ENCODE peak calls at places on chromosomes 12 and 14, in ten cellular contexts. One of them, this sample, is unnamed.

GRCh38 chr14:74257078-74257987 is 18.1 kb downstream of the VSX2 start:
- DNase-seq in NCI-H526 treated with DMSO at 0.1 percent for 48 hours: no peak
- DNase-seq in cardiac fibroblast: peak; percentile 24
- DNase-seq in memory B cell: peak; percentile 72
- DNase-seq in GM04503: no peak
- DNase-seq in NCI-H146: peak; percentile 45
- DNase-seq in ascending aorta: no peak
- DNase-seq in nucleus accumbens: peak; percentile 10
- DNase-seq in epithelial cell of proximal tubule: no peak
- DNase-seq in pons: peak; percentile 24
- DNase-seq in this sample: peak; percentile 45

GRCh38 chr12:88144037-88144436 is 1.9 kb downstream of the TMTC3 start:
- DNase-seq in NCI-H526 treated with DMSO at 0.1 percent for 48 hours: no peak
- DNase-seq in cardiac fibroblast: no peak
- DNase-seq in memory B cell: no peak
- DNase-seq in GM04503: no peak
- DNase-seq in NCI-H146: no peak
- DNase-seq in ascending aorta: no peak
- DNase-seq in nucleus accumbens: no peak
- DNase-seq in epithelial cell of proximal tubule: no peak
- DNase-seq in pons: no peak
- DNase-seq in this sample: no peak

GRCh38 chr14:21822109-21822508 is 148.5 kb upstream of the OR4E1 start:
- DNase-seq in NCI-H526 treated with DMSO at 0.1 percent for 48 hours: no peak
- DNase-seq in cardiac fibroblast: no peak
- DNase-seq in memory B cell: no peak
- DNase-seq in GM04503: no peak
- DNase-seq in NCI-H146: no peak
- DNase-seq in ascending aorta: no peak
- DNase-seq in nucleus accumbens: no peak
- DNase-seq in epithelial cell of proximal tubule: no peak
- DNase-seq in pons: no peak
- DNase-seq in this sample: no peak

GRCh38 chr12:27782481-27782880 is 2.4 kb upstream of the MANSC4 start:
- DNase-seq in NCI-H526 treated with DMSO at 0.1 percent for 48 hours: no peak
- DNase-seq in cardiac fibroblast: no peak
- DNase-seq in memory B cell: no peak
- DNase-seq in GM04503: no peak
- DNase-seq in NCI-H146: no peak
- DNase-seq in ascending aorta: no peak
- DNase-seq in nucleus accumbens: no peak
- DNase-seq in epithelial cell of proximal tubule: no peak
- DNase-seq in pons: no peak
- DNase-seq in this sample: no peak

GRCh38 chr12:2453076-2453806 is 341.5 kb upstream of the FKBP4 start:
- DNase-seq in NCI-H526 treated with DMSO at 0.1 percent for 48 hours: no peak
- DNase-seq in cardiac fibroblast: no peak
- DNase-seq in memory B cell: no peak
- DNase-seq in GM04503: no peak
- DNase-seq in NCI-H146: no peak
- DNase-seq in ascending aorta: no peak
- DNase-seq in nucleus accumbens: no peak
- DNase-seq in epithelial cell of proximal tubule: no peak
- DNase-seq in pons: no peak
- DNase-seq in this sample: no peak

GRCh38 chr14:100677925-100678765 is 48.5 kb upstream of the DLK1 start:
- DNase-seq in NCI-H526 treated with DMSO at 0.1 percent for 48 hours: no peak
- DNase-seq in cardiac fibroblast: peak; percentile 89
- DNase-seq in memory B cell: no peak
- DNase-seq in GM04503: no peak
- DNase-seq in NCI-H146: no peak
- DNase-seq in ascending aorta: no peak
- DNase-seq in nucleus accumbens: no peak
- DNase-seq in epithelial cell of proximal tubule: no peak
- DNase-seq in pons: peak; percentile 26
- DNase-seq in this sample: peak; percentile 85

GRCh38 chr14:59374048-59374447 is 91.1 kb downstream of the GPR135 start:
- DNase-seq in NCI-H526 treated with DMSO at 0.1 percent for 48 hours: no peak
- DNase-seq in cardiac fibroblast: no peak
- DNase-seq in memory B cell: no peak
- DNase-seq in GM04503: no peak
- DNase-seq in NCI-H146: no peak
- DNase-seq in ascending aorta: no peak
- DNase-seq in nucleus accumbens: no peak
- DNase-seq in epithelial cell of proximal tubule: no peak
- DNase-seq in pons: no peak
- DNase-seq in this sample: no peak

GRCh38 chr14:48967419-48967818 is 618.8 kb downstream of the RPS29 start:
- DNase-seq in NCI-H526 treated with DMSO at 0.1 percent for 48 hours: no peak
- DNase-seq in cardiac fibroblast: no peak
- DNase-seq in memory B cell: no peak
- DNase-seq in GM04503: no peak
- DNase-seq in NCI-H146: no peak
- DNase-seq in ascending aorta: no peak
- DNase-seq in nucleus accumbens: no peak
- DNase-seq in epithelial cell of proximal tubule: no peak
- DNase-seq in pons: no peak
- DNase-seq in this sample: no peak

GRCh38 chr14:74611672-74612345 is at the start of gene LTBP2:
- DNase-seq in NCI-H526 treated with DMSO at 0.1 percent for 48 hours: no peak
- DNase-seq in cardiac fibroblast: no peak
- DNase-seq in memory B cell: peak; percentile 44
- DNase-seq in GM04503: no peak
- DNase-seq in NCI-H146: no peak
- DNase-seq in ascending aorta: no peak
- DNase-seq in nucleus accumbens: no peak
- DNase-seq in epithelial cell of proximal tubule: no peak
- DNase-seq in pons: no peak
- DNase-seq in this sample: peak; percentile 16

GRCh38 chr12:125203145-125203765 is 138.0 kb downstream of the AACS start:
- DNase-seq in NCI-H526 treated with DMSO at 0.1 percent for 48 hours: no peak
- DNase-seq in cardiac fibroblast: no peak
- DNase-seq in memory B cell: no peak
- DNase-seq in GM04503: no peak
- DNase-seq in NCI-H146: peak; percentile 30
- DNase-seq in ascending aorta: no peak
- DNase-seq in nucleus accumbens: no peak
- DNase-seq in epithelial cell of proximal tubule: no peak
- DNase-seq in pons: peak; percentile 26
- DNase-seq in this sample: peak; percentile 28

GRCh38 chr14:99267871-99268775 is 3.9 kb downstream of the BCL11B start:
- DNase-seq in NCI-H526 treated with DMSO at 0.1 percent for 48 hours: peak; percentile 16
- DNase-seq in cardiac fibroblast: no peak
- DNase-seq in memory B cell: no peak
- DNase-seq in GM04503: no peak
- DNase-seq in NCI-H146: no peak
- DNase-seq in ascending aorta: no peak
- DNase-seq in nucleus accumbens: no peak
- DNase-seq in epithelial cell of proximal tubule: no peak
- DNase-seq in pons: no peak
- DNase-seq in this sample: no peak

GRCh38 chr12:24719293-24719721 is 229.6 kb downstream of the BCAT1 start:
- DNase-seq in NCI-H526 treated with DMSO at 0.1 percent for 48 hours: no peak
- DNase-seq in cardiac fibroblast: peak; percentile 17
- DNase-seq in memory B cell: no peak
- DNase-seq in GM04503: no peak
- DNase-seq in NCI-H146: no peak
- DNase-seq in ascending aorta: no peak
- DNase-seq in nucleus accumbens: no peak
- DNase-seq in epithelial cell of proximal tubule: peak; percentile 20
- DNase-seq in pons: no peak
- DNase-seq in this sample: no peak

GRCh38 chr12:9091933-9092598 is 23.7 kb downstream of the A2M start:
- DNase-seq in NCI-H526 treated with DMSO at 0.1 percent for 48 hours: no peak
- DNase-seq in cardiac fibroblast: no peak
- DNase-seq in memory B cell: no peak
- DNase-seq in GM04503: no peak
- DNase-seq in NCI-H146: no peak
- DNase-seq in ascending aorta: no peak
- DNase-seq in nucleus accumbens: no peak
- DNase-seq in epithelial cell of proximal tubule: no peak
- DNase-seq in pons: no peak
- DNase-seq in this sample: no peak

GRCh38 chr12:49946086-49946485 is 4.5 kb upstream of the AQP2 start:
- DNase-seq in NCI-H526 treated with DMSO at 0.1 percent for 48 hours: no peak
- DNase-seq in cardiac fibroblast: no peak
- DNase-seq in memory B cell: no peak
- DNase-seq in GM04503: no peak
- DNase-seq in NCI-H146: no peak
- DNase-seq in ascending aorta: no peak
- DNase-seq in nucleus accumbens: no peak
- DNase-seq in epithelial cell of proximal tubule: no peak
- DNase-seq in pons: no peak
- DNase-seq in this sample: no peak

GRCh38 chr12:8916154-8916553 is 1.8 kb downstream of the PHC1 start:
- DNase-seq in NCI-H526 treated with DMSO at 0.1 percent for 48 hours: no peak
- DNase-seq in cardiac fibroblast: no peak
- DNase-seq in memory B cell: no peak
- DNase-seq in GM04503: no peak
- DNase-seq in NCI-H146: no peak
- DNase-seq in ascending aorta: no peak
- DNase-seq in nucleus accumbens: no peak
- DNase-seq in epithelial cell of proximal tubule: no peak
- DNase-seq in pons: no peak
- DNase-seq in this sample: no peak

GRCh38 chr12:73421832-73422231 is 1115.8 kb upstream of the ATXN7L3B start:
- DNase-seq in NCI-H526 treated with DMSO at 0.1 percent for 48 hours: no peak
- DNase-seq in cardiac fibroblast: no peak
- DNase-seq in memory B cell: no peak
- DNase-seq in GM04503: no peak
- DNase-seq in NCI-H146: no peak
- DNase-seq in ascending aorta: no peak
- DNase-seq in nucleus accumbens: no peak
- DNase-seq in epithelial cell of proximal tubule: no peak
- DNase-seq in pons: no peak
- DNase-seq in this sample: no peak

GRCh38 chr14:100654814-100655795 is 67.9 kb upstream of the BEGAIN start:
- DNase-seq in NCI-H526 treated with DMSO at 0.1 percent for 48 hours: peak; percentile 53
- DNase-seq in cardiac fibroblast: no peak
- DNase-seq in memory B cell: peak; percentile 61
- DNase-seq in GM04503: no peak
- DNase-seq in NCI-H146: peak; percentile 59
- DNase-seq in ascending aorta: no peak
- DNase-seq in nucleus accumbens: no peak
- DNase-seq in epithelial cell of proximal tubule: no peak
- DNase-seq in pons: no peak
- DNase-seq in this sample: peak; percentile 55

GRCh38 chr14:104891664-104892500 is 26.8 kb downstream of the CEP170B start:
- DNase-seq in NCI-H526 treated with DMSO at 0.1 percent for 48 hours: no peak
- DNase-seq in cardiac fibroblast: no peak
- DNase-seq in memory B cell: no peak
- DNase-seq in GM04503: no peak
- DNase-seq in NCI-H146: no peak
- DNase-seq in ascending aorta: no peak
- DNase-seq in nucleus accumbens: no peak
- DNase-seq in epithelial cell of proximal tubule: no peak
- DNase-seq in pons: no peak
- DNase-seq in this sample: no peak

GRCh38 chr14:62894736-62895135 is 150.5 kb downstream of the KCNH5 start:
- DNase-seq in NCI-H526 treated with DMSO at 0.1 percent for 48 hours: no peak
- DNase-seq in cardiac fibroblast: no peak
- DNase-seq in memory B cell: no peak
- DNase-seq in GM04503: no peak
- DNase-seq in NCI-H146: no peak
- DNase-seq in ascending aorta: no peak
- DNase-seq in nucleus accumbens: no peak
- DNase-seq in epithelial cell of proximal tubule: no peak
- DNase-seq in pons: no peak
- DNase-seq in this sample: no peak

GRCh38 chr12:85656561-85656960 is 179.6 kb downstream of the RASSF9 start:
- DNase-seq in NCI-H526 treated with DMSO at 0.1 percent for 48 hours: no peak
- DNase-seq in cardiac fibroblast: no peak
- DNase-seq in memory B cell: no peak
- DNase-seq in GM04503: no peak
- DNase-seq in NCI-H146: no peak
- DNase-seq in ascending aorta: no peak
- DNase-seq in nucleus accumbens: no peak
- DNase-seq in epithelial cell of proximal tubule: no peak
- DNase-seq in pons: no peak
- DNase-seq in this sample: no peak

GRCh38 chr14:49893309-49894213 is 679 bp downstream of the ARF6 start:
- DNase-seq in NCI-H526 treated with DMSO at 0.1 percent for 48 hours: peak; percentile 68
- DNase-seq in cardiac fibroblast: peak; percentile 55
- DNase-seq in memory B cell: peak; percentile 17
- DNase-seq in GM04503: no peak
- DNase-seq in NCI-H146: peak; percentile 71
- DNase-seq in ascending aorta: no peak
- DNase-seq in nucleus accumbens: peak; percentile 53
- DNase-seq in epithelial cell of proximal tubule: no peak
- DNase-seq in pons: no peak
- DNase-seq in this sample: peak; percentile 72

GRCh38 chr14:95323361-95323760 is 3.7 kb upstream of the CLMN start:
- DNase-seq in NCI-H526 treated with DMSO at 0.1 percent for 48 hours: no peak
- DNase-seq in cardiac fibroblast: no peak
- DNase-seq in memory B cell: no peak
- DNase-seq in GM04503: no peak
- DNase-seq in NCI-H146: no peak
- DNase-seq in ascending aorta: no peak
- DNase-seq in nucleus accumbens: no peak
- DNase-seq in epithelial cell of proximal tubule: no peak
- DNase-seq in pons: no peak
- DNase-seq in this sample: no peak

GRCh38 chr12:102533483-102533882 is 53.1 kb upstream of the IGF1 start:
- DNase-seq in NCI-H526 treated with DMSO at 0.1 percent for 48 hours: no peak
- DNase-seq in cardiac fibroblast: no peak
- DNase-seq in memory B cell: no peak
- DNase-seq in GM04503: no peak
- DNase-seq in NCI-H146: no peak
- DNase-seq in ascending aorta: no peak
- DNase-seq in nucleus accumbens: no peak
- DNase-seq in epithelial cell of proximal tubule: no peak
- DNase-seq in pons: no peak
- DNase-seq in this sample: no peak

GRCh38 chr12:124044809-124045321 is 71.8 kb downstream of the ZNF664 start:
- DNase-seq in NCI-H526 treated with DMSO at 0.1 percent for 48 hours: no peak
- DNase-seq in cardiac fibroblast: no peak
- DNase-seq in memory B cell: no peak
- DNase-seq in GM04503: no peak
- DNase-seq in NCI-H146: no peak
- DNase-seq in ascending aorta: no peak
- DNase-seq in nucleus accumbens: no peak
- DNase-seq in epithelial cell of proximal tubule: no peak
- DNase-seq in pons: no peak
- DNase-seq in this sample: no peak

GRCh38 chr14:50829472-50830043 is 1.4 kb downstream of the NIN start:
- DNase-seq in NCI-H526 treated with DMSO at 0.1 percent for 48 hours: peak; percentile 49
- DNase-seq in cardiac fibroblast: no peak
- DNase-seq in memory B cell: no peak
- DNase-seq in GM04503: no peak
- DNase-seq in NCI-H146: peak; percentile 11
- DNase-seq in ascending aorta: no peak
- DNase-seq in nucleus accumbens: no peak
- DNase-seq in epithelial cell of proximal tubule: no peak
- DNase-seq in pons: peak; percentile 30
- DNase-seq in this sample: no peak

GRCh38 chr12:12990700-12991468 is 9.2 kb downstream of the HEBP1 start:
- DNase-seq in NCI-H526 treated with DMSO at 0.1 percent for 48 hours: no peak
- DNase-seq in cardiac fibroblast: no peak
- DNase-seq in memory B cell: no peak
- DNase-seq in GM04503: no peak
- DNase-seq in NCI-H146: no peak
- DNase-seq in ascending aorta: no peak
- DNase-seq in nucleus accumbens: no peak
- DNase-seq in epithelial cell of proximal tubule: no peak
- DNase-seq in pons: no peak
- DNase-seq in this sample: no peak

GRCh38 chr14:98408713-98409112 is 863.3 kb downstream of the BCL11B start:
- DNase-seq in NCI-H526 treated with DMSO at 0.1 percent for 48 hours: no peak
- DNase-seq in cardiac fibroblast: no peak
- DNase-seq in memory B cell: no peak
- DNase-seq in GM04503: no peak
- DNase-seq in NCI-H146: no peak
- DNase-seq in ascending aorta: no peak
- DNase-seq in nucleus accumbens: no peak
- DNase-seq in epithelial cell of proximal tubule: no peak
- DNase-seq in pons: no peak
- DNase-seq in this sample: no peak

GRCh38 chr12:3928538-3929220 is 55.5 kb upstream of the PARP11 start:
- DNase-seq in NCI-H526 treated with DMSO at 0.1 percent for 48 hours: no peak
- DNase-seq in cardiac fibroblast: no peak
- DNase-seq in memory B cell: no peak
- DNase-seq in GM04503: no peak
- DNase-seq in NCI-H146: no peak
- DNase-seq in ascending aorta: no peak
- DNase-seq in nucleus accumbens: no peak
- DNase-seq in epithelial cell of proximal tubule: no peak
- DNase-seq in pons: no peak
- DNase-seq in this sample: no peak